ENCODE peak calls at places on chromosomes 6 and 20, in seven cellular contexts. One of them, this sample, is unnamed.

GRCh38 chr20:63696311-63696627 is 183 bp upstream of the TNFRSF6B start:
- DNase-seq in adrenal gland: peak; percentile 34
- DNase-seq in fibroblast of pulmonary artery: no peak
- DNase-seq in AG04450: no peak
- DNase-seq in CD4-positive, alpha-beta memory T cell: no peak
- DNase-seq in globus pallidus: no peak
- DNase-seq in colonic mucosa: peak; percentile 64
- DNase-seq in this sample: peak; percentile 13

GRCh38 chr6:148415511-148416286 is 73.1 kb downstream of the SASH1 start:
- DNase-seq in AG04450: no peak
- DNase-seq in CD4-positive, alpha-beta memory T cell: no peak
- DNase-seq in globus pallidus: no peak
- DNase-seq in colonic mucosa: no peak
- DNase-seq in adrenal gland: no peak
- DNase-seq in fibroblast of pulmonary artery: no peak
- DNase-seq in this sample: no peak

GRCh38 chr20:62136283-62137091 is 6.7 kb downstream of the PSMA7 start:
- DNase-seq in CD4-positive, alpha-beta memory T cell: peak; percentile 74
- DNase-seq in AG04450: no peak
- DNase-seq in globus pallidus: no peak
- DNase-seq in colonic mucosa: peak; percentile 70
- DNase-seq in fibroblast of pulmonary artery: peak; percentile 78
- DNase-seq in adrenal gland: peak; percentile 76
- DNase-seq in this sample: peak; percentile 71

GRCh38 chr20:10125757-10126156 is 91.0 kb downstream of the ANKEF1 start:
- DNase-seq in adrenal gland: no peak
- DNase-seq in globus pallidus: no peak
- DNase-seq in colonic mucosa: no peak
- DNase-seq in AG04450: no peak
- DNase-seq in CD4-positive, alpha-beta memory T cell: no peak
- DNase-seq in fibroblast of pulmonary artery: peak; percentile 12
- DNase-seq in this sample: no peak

GRCh38 chr20:20237093-20237959 is 130.6 kb upstream of the INSM1 start:
- DNase-seq in globus pallidus: peak; percentile 28
- DNase-seq in fibroblast of pulmonary artery: peak; percentile 47
- DNase-seq in AG04450: peak; percentile 3
- DNase-seq in colonic mucosa: peak; percentile 42
- DNase-seq in CD4-positive, alpha-beta memory T cell: no peak
- DNase-seq in adrenal gland: peak; percentile 56
- DNase-seq in this sample: no peak

GRCh38 chr6:96837138-96837971 is at the start of gene GPR63:
- DNase-seq in globus pallidus: peak; percentile 10
- DNase-seq in CD4-positive, alpha-beta memory T cell: peak; percentile 78
- DNase-seq in adrenal gland: peak; percentile 76
- DNase-seq in AG04450: peak; percentile 15
- DNase-seq in fibroblast of pulmonary artery: peak; percentile 73
- DNase-seq in colonic mucosa: peak; percentile 85
- DNase-seq in this sample: peak; percentile 55

GRCh38 chr20:47606414-47607207 is 104.9 kb downstream of the NCOA3 start:
- DNase-seq in colonic mucosa: no peak
- DNase-seq in adrenal gland: no peak
- DNase-seq in globus pallidus: no peak
- DNase-seq in CD4-positive, alpha-beta memory T cell: no peak
- DNase-seq in fibroblast of pulmonary artery: no peak
- DNase-seq in AG04450: no peak
- DNase-seq in this sample: no peak

GRCh38 chr6:64732888-64733287 is 974.1 kb downstream of the EYS start:
- DNase-seq in adrenal gland: no peak
- DNase-seq in AG04450: no peak
- DNase-seq in colonic mucosa: no peak
- DNase-seq in CD4-positive, alpha-beta memory T cell: no peak
- DNase-seq in globus pallidus: no peak
- DNase-seq in fibroblast of pulmonary artery: peak; percentile 72
- DNase-seq in this sample: no peak

GRCh38 chr20:44618318-44618731 is 33.2 kb downstream of the ADA start:
- DNase-seq in adrenal gland: no peak
- DNase-seq in AG04450: no peak
- DNase-seq in fibroblast of pulmonary artery: no peak
- DNase-seq in globus pallidus: no peak
- DNase-seq in CD4-positive, alpha-beta memory T cell: peak; percentile 47
- DNase-seq in colonic mucosa: no peak
- DNase-seq in this sample: no peak

GRCh38 chr6:151155095-151155494 is 84.7 kb upstream of the AKAP12 start:
- DNase-seq in fibroblast of pulmonary artery: no peak
- DNase-seq in CD4-positive, alpha-beta memory T cell: no peak
- DNase-seq in adrenal gland: no peak
- DNase-seq in AG04450: no peak
- DNase-seq in colonic mucosa: no peak
- DNase-seq in globus pallidus: no peak
- DNase-seq in this sample: no peak

GRCh38 chr20:48797850-48798747 is 29.7 kb downstream of the PREX1 start:
- DNase-seq in fibroblast of pulmonary artery: no peak
- DNase-seq in globus pallidus: no peak
- DNase-seq in AG04450: no peak
- DNase-seq in CD4-positive, alpha-beta memory T cell: no peak
- DNase-seq in colonic mucosa: no peak
- DNase-seq in adrenal gland: no peak
- DNase-seq in this sample: no peak

GRCh38 chr6:125986295-125986955 is at the start of gene TRMT11:
- DNase-seq in adrenal gland: peak; percentile 88
- DNase-seq in CD4-positive, alpha-beta memory T cell: peak; percentile 86
- DNase-seq in globus pallidus: peak; percentile 82
- DNase-seq in fibroblast of pulmonary artery: peak; percentile 88
- DNase-seq in AG04450: no peak
- DNase-seq in colonic mucosa: peak; percentile 91
- DNase-seq in this sample: peak; percentile 87

GRCh38 chr20:43667341-43668132 is 623 bp downstream of the MYBL2 start:
- DNase-seq in globus pallidus: no peak
- DNase-seq in adrenal gland: no peak
- DNase-seq in AG04450: no peak
- DNase-seq in colonic mucosa: peak; percentile 36
- DNase-seq in CD4-positive, alpha-beta memory T cell: no peak
- DNase-seq in fibroblast of pulmonary artery: no peak
- DNase-seq in this sample: no peak

GRCh38 chr6:70973591-70973990 is 16.7 kb upstream of the B3GAT2 start:
- DNase-seq in adrenal gland: no peak
- DNase-seq in CD4-positive, alpha-beta memory T cell: no peak
- DNase-seq in globus pallidus: no peak
- DNase-seq in fibroblast of pulmonary artery: no peak
- DNase-seq in colonic mucosa: no peak
- DNase-seq in AG04450: no peak
- DNase-seq in this sample: no peak

GRCh38 chr6:84709121-84709520 is 55.3 kb downstream of the TBX18 start:
- DNase-seq in colonic mucosa: no peak
- DNase-seq in fibroblast of pulmonary artery: no peak
- DNase-seq in adrenal gland: no peak
- DNase-seq in globus pallidus: no peak
- DNase-seq in CD4-positive, alpha-beta memory T cell: no peak
- DNase-seq in AG04450: no peak
- DNase-seq in this sample: no peak

GRCh38 chr20:51339721-51340450 is 202.6 kb downstream of the NFATC2 start:
- DNase-seq in fibroblast of pulmonary artery: no peak
- DNase-seq in globus pallidus: no peak
- DNase-seq in AG04450: no peak
- DNase-seq in colonic mucosa: no peak
- DNase-seq in CD4-positive, alpha-beta memory T cell: no peak
- DNase-seq in adrenal gland: no peak
- DNase-seq in this sample: no peak

GRCh38 chr20:21702553-21703467 is 2.7 kb upstream of the PAX1 start:
- DNase-seq in fibroblast of pulmonary artery: peak; percentile 36
- DNase-seq in adrenal gland: peak; percentile 42
- DNase-seq in colonic mucosa: peak; percentile 49
- DNase-seq in CD4-positive, alpha-beta memory T cell: no peak
- DNase-seq in AG04450: no peak
- DNase-seq in globus pallidus: peak; percentile 55
- DNase-seq in this sample: no peak

GRCh38 chr6:36912583-36912982 is 26.8 kb downstream of the C6orf89 start:
- DNase-seq in fibroblast of pulmonary artery: peak; percentile 67
- DNase-seq in adrenal gland: no peak
- DNase-seq in colonic mucosa: no peak
- DNase-seq in globus pallidus: no peak
- DNase-seq in AG04450: peak; percentile 63
- DNase-seq in CD4-positive, alpha-beta memory T cell: peak; percentile 90
- DNase-seq in this sample: no peak

GRCh38 chr20:56400001-56400640 is 7.7 kb downstream of the CSTF1 start:
- DNase-seq in CD4-positive, alpha-beta memory T cell: peak; percentile 70
- DNase-seq in globus pallidus: peak; percentile 65
- DNase-seq in fibroblast of pulmonary artery: peak; percentile 93
- DNase-seq in AG04450: peak; percentile 70
- DNase-seq in colonic mucosa: peak; percentile 62
- DNase-seq in adrenal gland: peak; percentile 68
- DNase-seq in this sample: peak; percentile 46

GRCh38 chr20:15643713-15644112 is 929.5 kb downstream of the KIF16B start:
- DNase-seq in adrenal gland: no peak
- DNase-seq in fibroblast of pulmonary artery: peak; percentile 20
- DNase-seq in globus pallidus: no peak
- DNase-seq in AG04450: no peak
- DNase-seq in CD4-positive, alpha-beta memory T cell: no peak
- DNase-seq in colonic mucosa: no peak
- DNase-seq in this sample: no peak

GRCh38 chr20:43761396-43762340 is 34.9 kb upstream of the GTSF1L start:
- DNase-seq in adrenal gland: no peak
- DNase-seq in globus pallidus: no peak
- DNase-seq in fibroblast of pulmonary artery: no peak
- DNase-seq in AG04450: no peak
- DNase-seq in CD4-positive, alpha-beta memory T cell: no peak
- DNase-seq in colonic mucosa: no peak
- DNase-seq in this sample: no peak

GRCh38 chr6:142048593-142048980 is 84.1 kb upstream of the GJE1 start:
- DNase-seq in colonic mucosa: no peak
- DNase-seq in AG04450: no peak
- DNase-seq in fibroblast of pulmonary artery: no peak
- DNase-seq in adrenal gland: no peak
- DNase-seq in CD4-positive, alpha-beta memory T cell: no peak
- DNase-seq in globus pallidus: no peak
- DNase-seq in this sample: no peak

GRCh38 chr6:33993091-33993490 is 152.8 kb downstream of the GRM4 start:
- DNase-seq in globus pallidus: no peak
- DNase-seq in colonic mucosa: no peak
- DNase-seq in adrenal gland: no peak
- DNase-seq in fibroblast of pulmonary artery: no peak
- DNase-seq in AG04450: no peak
- DNase-seq in CD4-positive, alpha-beta memory T cell: no peak
- DNase-seq in this sample: no peak

GRCh38 chr6:45513843-45514242 is 136.1 kb upstream of the SUPT3H start:
- DNase-seq in AG04450: no peak
- DNase-seq in colonic mucosa: no peak
- DNase-seq in CD4-positive, alpha-beta memory T cell: no peak
- DNase-seq in adrenal gland: no peak
- DNase-seq in fibroblast of pulmonary artery: no peak
- DNase-seq in globus pallidus: no peak
- DNase-seq in this sample: no peak

GRCh38 chr20:23641936-23642751 is 4.4 kb upstream of the CST3 start:
- DNase-seq in adrenal gland: peak; percentile 72
- DNase-seq in CD4-positive, alpha-beta memory T cell: no peak
- DNase-seq in globus pallidus: no peak
- DNase-seq in colonic mucosa: no peak
- DNase-seq in fibroblast of pulmonary artery: peak; percentile 81
- DNase-seq in AG04450: peak; percentile 50
- DNase-seq in this sample: peak; percentile 71

GRCh38 chr20:9218412-9219001 is 149.6 kb downstream of the PLCB4 start:
- DNase-seq in AG04450: no peak
- DNase-seq in colonic mucosa: no peak
- DNase-seq in fibroblast of pulmonary artery: peak; percentile 56
- DNase-seq in CD4-positive, alpha-beta memory T cell: no peak
- DNase-seq in globus pallidus: no peak
- DNase-seq in adrenal gland: no peak
- DNase-seq in this sample: no peak

GRCh38 chr6:21733311-21733710 is 139.8 kb downstream of the SOX4 start:
- DNase-seq in globus pallidus: no peak
- DNase-seq in AG04450: no peak
- DNase-seq in colonic mucosa: no peak
- DNase-seq in CD4-positive, alpha-beta memory T cell: no peak
- DNase-seq in adrenal gland: no peak
- DNase-seq in fibroblast of pulmonary artery: no peak
- DNase-seq in this sample: no peak

GRCh38 chr6:41355952-41356351 is 20.5 kb downstream of the NCR2 start:
- DNase-seq in globus pallidus: no peak
- DNase-seq in adrenal gland: no peak
- DNase-seq in CD4-positive, alpha-beta memory T cell: no peak
- DNase-seq in AG04450: no peak
- DNase-seq in fibroblast of pulmonary artery: no peak
- DNase-seq in colonic mucosa: no peak
- DNase-seq in this sample: no peak

GRCh38 chr20:32902456-32903420 is 44.0 kb downstream of the EFCAB8 start:
- DNase-seq in fibroblast of pulmonary artery: peak; percentile 62
- DNase-seq in CD4-positive, alpha-beta memory T cell: peak; percentile 64
- DNase-seq in AG04450: no peak
- DNase-seq in globus pallidus: peak; percentile 62
- DNase-seq in colonic mucosa: peak; percentile 31
- DNase-seq in adrenal gland: peak; percentile 65
- DNase-seq in this sample: peak; percentile 23

GRCh38 chr6:101613556-101613955 is 220.0 kb downstream of the GRIK2 start:
- DNase-seq in globus pallidus: no peak
- DNase-seq in colonic mucosa: no peak
- DNase-seq in adrenal gland: no peak
- DNase-seq in fibroblast of pulmonary artery: no peak
- DNase-seq in AG04450: no peak
- DNase-seq in CD4-positive, alpha-beta memory T cell: no peak
- DNase-seq in this sample: no peak

GRCh38 chr20:24873015-24873620 is 76.0 kb upstream of the CST7 start:
- DNase-seq in adrenal gland: no peak
- DNase-seq in AG04450: no peak
- DNase-seq in globus pallidus: peak; percentile 30
- DNase-seq in CD4-positive, alpha-beta memory T cell: no peak
- DNase-seq in colonic mucosa: no peak
- DNase-seq in fibroblast of pulmonary artery: no peak
- DNase-seq in this sample: no peak

GRCh38 chr20:62426678-62427077 is 661 bp downstream of the RBBP8NL start:
- DNase-seq in colonic mucosa: peak; percentile 61
- DNase-seq in adrenal gland: no peak
- DNase-seq in fibroblast of pulmonary artery: no peak
- DNase-seq in AG04450: no peak
- DNase-seq in globus pallidus: no peak
- DNase-seq in CD4-positive, alpha-beta memory T cell: no peak
- DNase-seq in this sample: no peak

GRCh38 chr6:32154514-32155161 is 697 bp downstream of the PPT2 start:
- DNase-seq in CD4-positive, alpha-beta memory T cell: peak; percentile 75
- DNase-seq in globus pallidus: peak; percentile 50
- DNase-seq in fibroblast of pulmonary artery: peak; percentile 72
- DNase-seq in AG04450: no peak
- DNase-seq in colonic mucosa: peak; percentile 84
- DNase-seq in adrenal gland: peak; percentile 70
- DNase-seq in this sample: peak; percentile 84

GRCh38 chr20:40863337-40863919 is 165.2 kb upstream of the TOP1 start:
- DNase-seq in CD4-positive, alpha-beta memory T cell: no peak
- DNase-seq in globus pallidus: no peak
- DNase-seq in fibroblast of pulmonary artery: no peak
- DNase-seq in AG04450: no peak
- DNase-seq in colonic mucosa: no peak
- DNase-seq in adrenal gland: no peak
- DNase-seq in this sample: no peak

GRCh38 chr6:15331143-15331542 is 85.3 kb downstream of the JARID2 start:
- DNase-seq in fibroblast of pulmonary artery: peak; percentile 24
- DNase-seq in globus pallidus: no peak
- DNase-seq in colonic mucosa: no peak
- DNase-seq in adrenal gland: no peak
- DNase-seq in CD4-positive, alpha-beta memory T cell: no peak
- DNase-seq in AG04450: no peak
- DNase-seq in this sample: no peak

GRCh38 chr20:39904713-39905112 is 784.3 kb downstream of the MAFB start:
- DNase-seq in colonic mucosa: no peak
- DNase-seq in AG04450: no peak
- DNase-seq in globus pallidus: no peak
- DNase-seq in adrenal gland: no peak
- DNase-seq in CD4-positive, alpha-beta memory T cell: no peak
- DNase-seq in fibroblast of pulmonary artery: no peak
- DNase-seq in this sample: no peak

GRCh38 chr6:137493218-137494038 is 766 bp downstream of the OLIG3 start:
- DNase-seq in AG04450: no peak
- DNase-seq in colonic mucosa: peak; percentile 41
- DNase-seq in fibroblast of pulmonary artery: no peak
- DNase-seq in CD4-positive, alpha-beta memory T cell: no peak
- DNase-seq in globus pallidus: no peak
- DNase-seq in adrenal gland: no peak
- DNase-seq in this sample: no peak

GRCh38 chr6:11328613-11329247 is 96.3 kb upstream of the NEDD9 start:
- DNase-seq in AG04450: peak; percentile 36
- DNase-seq in adrenal gland: no peak
- DNase-seq in colonic mucosa: no peak
- DNase-seq in CD4-positive, alpha-beta memory T cell: no peak
- DNase-seq in fibroblast of pulmonary artery: peak; percentile 46
- DNase-seq in globus pallidus: no peak
- DNase-seq in this sample: no peak